ENCODE peak calls at places on chromosomes 16 and 17, in four cellular contexts. I is endothelial cell of umbilical vein, A is K562, X is GM12878. S is an unnamed sample.

GRCh38 chr16:6209355-6209930 is 1111.8 kb upstream of the EEF2KMT start:
- DNase-seq in I (no peak), A (no peak), X (no peak), S (no peak)

GRCh38 chr16:57318240-57318970 is 33.9 kb upstream of the PLLP start:
- DNase-seq in I (no peak), A (peak; percentile 13), X (no peak), S (peak; percentile 39)

GRCh38 chr17:67441052-67441738 is 64.1 kb downstream of the PITPNC1 start:
- DNase-seq in A (no peak), X (no peak), I (peak; percentile 64), S (peak; percentile 88)

GRCh38 chr17:40317880-40318834 is 9.2 kb downstream of the RARA start:
- DNase-seq in X (peak; percentile 79), I (peak; percentile 96), A (peak; percentile 99), S (peak; percentile 94)

GRCh38 chr16:3945751-3946603 is 65.5 kb upstream of the CREBBP start:
- DNase-seq in I (peak; percentile 82), A (no peak), X (no peak), S (peak; percentile 99)

GRCh38 chr17:34709108-34709779 is 129.9 kb downstream of the TMEM132E start:
- DNase-seq in A (no peak), I (no peak), X (no peak), S (no peak)

GRCh38 chr17:7721612-7722011 is 4.1 kb downstream of the DNAH2 start:
- DNase-seq in I (no peak), X (no peak), A (no peak), S (no peak)

GRCh38 chr17:39920218-39921210 is 2.1 kb upstream of the GSDMB start:
- DNase-seq in A (no peak), X (no peak), I (no peak), S (no peak)

GRCh38 chr16:50533317-50533716 is 14.9 kb upstream of the NKD1 start:
- DNase-seq in A (no peak), I (no peak), X (no peak), S (no peak)

GRCh38 chr16:62225675-62226074 is 189.4 kb upstream of the CDH8 start:
- DNase-seq in X (peak; percentile 24), I (no peak), A (peak; percentile 56), S (no peak)

GRCh38 chr16:86566966-86567700 is 504 bp downstream of the FOXC2 start:
- DNase-seq in X (no peak), I (peak; percentile 68), A (no peak), S (peak; percentile 62)

GRCh38 chr16:86567701-86568571 is 1.3 kb downstream of the FOXC2 start:
- DNase-seq in X (no peak), A (no peak), I (peak; percentile 52), S (peak; percentile 39)

GRCh38 chr16:86565644-86566511 is 751 bp upstream of the FOXC2 start:
- DNase-seq in I (peak; percentile 74), X (no peak), A (no peak), S (no peak)

GRCh38 chr16:86565181-86565631 is 1.4 kb upstream of the FOXC2 start:
- DNase-seq in A (no peak), I (no peak), X (no peak), S (no peak)

GRCh38 chr16:86566601-86566965 is at the start of gene FOXC2:
- DNase-seq in X (no peak), A (peak; percentile 60), I (peak; percentile 96), S (peak; percentile 94)
- TF ChIP-seq FOS in X (no peak), A (no peak), I (no peak), S (peak; percentile 7)

DNA sequence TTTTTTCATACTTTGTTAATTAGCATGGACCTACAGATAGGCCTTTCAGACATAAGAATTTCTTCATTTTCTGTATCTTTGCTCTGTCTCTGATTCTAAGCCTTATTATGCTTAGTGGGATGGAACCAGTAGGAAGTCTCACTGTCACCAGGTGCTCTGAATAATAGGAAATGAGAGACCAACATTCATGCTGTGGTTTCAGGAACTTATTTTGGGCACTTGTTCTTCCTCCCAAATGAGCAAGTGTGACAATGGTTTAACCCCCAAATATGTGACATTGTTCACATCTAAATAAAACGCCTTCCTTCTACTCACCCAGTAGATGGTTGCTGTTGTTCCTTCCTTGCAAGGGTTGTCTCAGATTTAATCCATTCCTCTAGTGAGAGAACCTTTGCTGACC is 100.2 kb downstream of the SYCE1L start:
- DNase-seq in I (peak; percentile 35), A (no peak), X (peak; percentile 17), S (no peak)
- TF ChIP-seq FOS in I (peak; percentile 21), A (no peak), X (no peak), S (no peak)

GRCh38 chr16:68939921-68940320 is 96.6 kb downstream of the TANGO6 start:
- DNase-seq in A (no peak), X (no peak), I (no peak), S (no peak)
- TF ChIP-seq FOS in A (no peak), X (no peak), I (no peak), S (no peak)

DNA sequence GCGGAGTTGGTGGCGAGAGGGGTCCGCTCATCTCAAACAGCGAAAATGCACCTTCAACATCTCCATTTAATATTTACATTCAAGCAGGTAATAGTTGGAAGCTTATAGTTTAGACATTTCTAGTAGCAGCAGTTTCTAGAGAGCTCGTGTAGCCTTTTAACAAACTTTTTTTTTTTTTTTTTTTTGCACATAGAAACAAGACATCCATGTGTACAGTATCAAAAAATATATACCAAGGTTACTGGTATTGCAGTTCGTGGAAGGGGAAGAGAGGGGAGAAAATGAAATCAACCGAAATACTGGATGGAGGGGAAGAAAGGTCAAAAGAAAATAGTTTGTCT is 6.2 kb downstream of the CBX4 start:
- DNase-seq in A (no peak), I (no peak), X (no peak), S (no peak)
- TF ChIP-seq FOS in A (no peak), I (no peak), X (no peak), S (no peak)

GRCh38 chr17:50055055-50055425 is 870 bp upstream of the ITGA3 start:
- DNase-seq in I (peak; percentile 17), A (no peak), X (no peak), S (no peak)
- TF ChIP-seq FOS in I (no peak), A (no peak), X (no peak), S (no peak)

GRCh38 chr17:81322271-81323082 is 27.4 kb upstream of the SLC38A10 start:
- DNase-seq in A (peak; percentile 99), I (no peak), X (no peak), S (no peak)
- TF ChIP-seq FOS in A (peak; percentile 78), I (no peak), X (no peak), S (no peak)

GRCh38 chr17:12053552-12053951 is 32.9 kb downstream of the MAP2K4 start:
- DNase-seq in X (no peak), I (no peak), A (peak; percentile 8), S (no peak)
- TF ChIP-seq FOS in X (no peak), I (no peak), A (no peak), S (no peak)

DNA sequence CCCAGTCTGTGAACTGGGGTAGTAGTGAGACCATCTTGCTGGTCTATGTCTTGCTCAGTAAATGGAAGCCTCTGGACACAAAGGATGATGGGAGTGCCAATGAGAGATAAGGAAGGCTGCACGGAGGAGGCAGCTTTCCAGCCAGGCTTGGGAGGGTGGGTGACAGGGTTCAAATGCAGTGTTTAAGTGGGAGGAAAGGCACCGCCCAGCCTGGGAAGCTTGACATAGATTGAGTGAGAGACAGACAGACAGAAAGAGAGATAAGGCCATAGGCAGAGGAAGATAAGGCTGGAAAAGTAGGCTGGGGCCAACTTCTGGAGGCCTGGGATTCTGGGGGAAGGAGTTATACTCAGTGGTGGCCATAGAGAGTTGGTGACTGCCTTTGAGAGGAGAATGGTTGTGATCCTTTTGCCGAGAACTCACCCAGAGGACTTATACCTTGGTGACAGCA is 7.2 kb upstream of the COL1A1 start:
- DNase-seq in I (no peak), A (peak; percentile 91), X (no peak), S (no peak)
- TF ChIP-seq FOS in I (no peak), A (no peak), X (no peak), S (no peak)

GRCh38 chr16:27737513-27737912 is 187.6 kb downstream of the KATNIP start:
- DNase-seq in A (no peak), I (no peak), X (no peak), S (no peak)
- TF ChIP-seq FOS in A (no peak), I (no peak), X (no peak), S (no peak)

DNA sequence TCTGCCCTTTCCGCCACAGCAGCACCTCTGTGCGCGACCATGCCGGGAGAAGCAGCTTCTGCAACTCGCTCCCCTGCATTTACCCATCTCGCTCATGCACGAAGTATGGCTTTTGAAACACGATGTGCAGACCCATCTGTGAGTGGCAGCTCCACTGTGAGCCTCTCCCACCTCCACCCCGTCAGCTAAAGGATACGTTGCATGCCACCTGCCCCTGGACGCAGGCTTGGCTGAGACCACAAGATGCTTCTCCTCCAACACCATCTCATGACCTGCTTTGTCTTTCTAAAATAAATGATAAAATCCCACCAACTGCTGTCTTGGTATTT is 100.9 kb downstream of the ZNF778 start:
- DNase-seq in I (no peak), A (no peak), X (no peak), S (no peak)
- TF ChIP-seq FOS in I (no peak), A (no peak), X (no peak), S (no peak)

S was measured in IMR-90.